ENCODE peak calls at places on chromosomes 5 and 9, in seven cellular contexts. One of them, this sample, is unnamed.

GRCh38 chr5:612498-613424 is 621 bp downstream of the CEP72 start:
- DNase-seq in AG04450: no peak
- DNase-seq in sigmoid colon: peak
- DNase-seq in IMR-90: no peak
- DNase-seq in cardiac muscle cell: peak
- DNase-seq in GM12878: no peak
- DNase-seq in tibial artery: peak
- DNase-seq in this sample: peak

GRCh38 chr5:56522972-56523371 is 289.8 kb upstream of the ANKRD55 start:
- DNase-seq in cardiac muscle cell: peak
- DNase-seq in tibial artery: peak
- DNase-seq in sigmoid colon: no peak
- DNase-seq in AG04450: no peak
- DNase-seq in GM12878: no peak
- DNase-seq in IMR-90: peak
- DNase-seq in this sample: no peak

GRCh38 chr5:178208540-178209227 is 4.4 kb downstream of the HNRNPAB start:
- DNase-seq in GM12878: no peak
- DNase-seq in cardiac muscle cell: no peak
- DNase-seq in AG04450: no peak
- DNase-seq in IMR-90: no peak
- DNase-seq in sigmoid colon: peak
- DNase-seq in tibial artery: no peak
- DNase-seq in this sample: peak

GRCh38 chr5:102771435-102771834 is 16.3 kb downstream of the PAM start:
- DNase-seq in tibial artery: no peak
- DNase-seq in sigmoid colon: no peak
- DNase-seq in GM12878: no peak
- DNase-seq in AG04450: no peak
- DNase-seq in IMR-90: no peak
- DNase-seq in cardiac muscle cell: peak
- DNase-seq in this sample: no peak

GRCh38 chr5:16082053-16082452 is 97.5 kb downstream of the MARCHF11 start:
- DNase-seq in IMR-90: no peak
- DNase-seq in sigmoid colon: no peak
- DNase-seq in GM12878: no peak
- DNase-seq in cardiac muscle cell: no peak
- DNase-seq in tibial artery: no peak
- DNase-seq in AG04450: no peak
- DNase-seq in this sample: no peak

GRCh38 chr5:79133121-79133656 is 21.6 kb downstream of the BHMT start:
- DNase-seq in AG04450: peak
- DNase-seq in sigmoid colon: no peak
- DNase-seq in GM12878: no peak
- DNase-seq in tibial artery: no peak
- DNase-seq in IMR-90: peak
- DNase-seq in cardiac muscle cell: peak
- DNase-seq in this sample: no peak

GRCh38 chr9:136278221-136278620 is 25.7 kb downstream of the CCDC187 start:
- DNase-seq in cardiac muscle cell: no peak
- DNase-seq in sigmoid colon: no peak
- DNase-seq in IMR-90: no peak
- DNase-seq in tibial artery: no peak
- DNase-seq in AG04450: no peak
- DNase-seq in GM12878: no peak
- DNase-seq in this sample: no peak

GRCh38 chr9:92393686-92394085 is 10.7 kb downstream of the OGN start:
- DNase-seq in GM12878: no peak
- DNase-seq in AG04450: no peak
- DNase-seq in IMR-90: no peak
- DNase-seq in sigmoid colon: no peak
- DNase-seq in cardiac muscle cell: peak
- DNase-seq in tibial artery: no peak
- DNase-seq in this sample: no peak

GRCh38 chr9:121285835-121286687 is 18.1 kb downstream of the GSN start:
- DNase-seq in sigmoid colon: peak
- DNase-seq in GM12878: no peak
- DNase-seq in tibial artery: peak
- DNase-seq in AG04450: no peak
- DNase-seq in IMR-90: peak
- DNase-seq in cardiac muscle cell: peak
- DNase-seq in this sample: peak

GRCh38 chr5:133460172-133460758 is 152.1 kb downstream of the FSTL4 start:
- DNase-seq in IMR-90: no peak
- DNase-seq in sigmoid colon: no peak
- DNase-seq in tibial artery: no peak
- DNase-seq in GM12878: no peak
- DNase-seq in AG04450: no peak
- DNase-seq in cardiac muscle cell: peak
- DNase-seq in this sample: peak

GRCh38 chr5:116388564-116389258 is 185.9 kb downstream of the SEMA6A start:
- DNase-seq in IMR-90: no peak
- DNase-seq in cardiac muscle cell: no peak
- DNase-seq in sigmoid colon: no peak
- DNase-seq in AG04450: no peak
- DNase-seq in GM12878: no peak
- DNase-seq in tibial artery: no peak
- DNase-seq in this sample: peak

GRCh38 chr5:115532517-115532916 is 12.1 kb downstream of the FEM1C start:
- DNase-seq in cardiac muscle cell: no peak
- DNase-seq in sigmoid colon: no peak
- DNase-seq in tibial artery: no peak
- DNase-seq in GM12878: no peak
- DNase-seq in IMR-90: peak
- DNase-seq in AG04450: no peak
- DNase-seq in this sample: no peak

GRCh38 chr9:96382839-96383164 is 709 bp downstream of the SLC35D2 start:
- DNase-seq in tibial artery: no peak
- DNase-seq in cardiac muscle cell: no peak
- DNase-seq in sigmoid colon: no peak
- DNase-seq in GM12878: no peak
- DNase-seq in AG04450: no peak
- DNase-seq in IMR-90: no peak
- DNase-seq in this sample: no peak

GRCh38 chr9:21804336-21804735 is 1.9 kb downstream of the MTAP start:
- DNase-seq in AG04450: no peak
- DNase-seq in GM12878: no peak
- DNase-seq in cardiac muscle cell: no peak
- DNase-seq in sigmoid colon: no peak
- DNase-seq in IMR-90: no peak
- DNase-seq in tibial artery: no peak
- DNase-seq in this sample: no peak

GRCh38 chr9:93193373-93193725 is 9.4 kb downstream of the WNK2 start:
- DNase-seq in GM12878: no peak
- DNase-seq in sigmoid colon: no peak
- DNase-seq in AG04450: no peak
- DNase-seq in cardiac muscle cell: no peak
- DNase-seq in IMR-90: no peak
- DNase-seq in tibial artery: no peak
- DNase-seq in this sample: no peak

GRCh38 chr9:14908221-14909206 is 1.7 kb downstream of the FREM1 start:
- DNase-seq in sigmoid colon: no peak
- DNase-seq in GM12878: peak
- DNase-seq in AG04450: no peak
- DNase-seq in cardiac muscle cell: no peak
- DNase-seq in tibial artery: no peak
- DNase-seq in IMR-90: no peak
- DNase-seq in this sample: no peak

GRCh38 chr9:122226142-122226757 is 2.5 kb downstream of the LHX6 start:
- DNase-seq in sigmoid colon: no peak
- DNase-seq in tibial artery: no peak
- DNase-seq in GM12878: no peak
- DNase-seq in AG04450: no peak
- DNase-seq in cardiac muscle cell: no peak
- DNase-seq in IMR-90: no peak
- DNase-seq in this sample: peak

GRCh38 chr9:76893395-76893932 is 12.4 kb downstream of the PRUNE2 start:
- DNase-seq in IMR-90: no peak
- DNase-seq in sigmoid colon: peak
- DNase-seq in cardiac muscle cell: no peak
- DNase-seq in GM12878: no peak
- DNase-seq in AG04450: no peak
- DNase-seq in tibial artery: peak
- DNase-seq in this sample: no peak

GRCh38 chr5:152990217-152990616 is 500.3 kb upstream of the GRIA1 start:
- DNase-seq in cardiac muscle cell: no peak
- DNase-seq in tibial artery: no peak
- DNase-seq in sigmoid colon: no peak
- DNase-seq in AG04450: no peak
- DNase-seq in IMR-90: no peak
- DNase-seq in GM12878: no peak
- DNase-seq in this sample: no peak

DNA sequence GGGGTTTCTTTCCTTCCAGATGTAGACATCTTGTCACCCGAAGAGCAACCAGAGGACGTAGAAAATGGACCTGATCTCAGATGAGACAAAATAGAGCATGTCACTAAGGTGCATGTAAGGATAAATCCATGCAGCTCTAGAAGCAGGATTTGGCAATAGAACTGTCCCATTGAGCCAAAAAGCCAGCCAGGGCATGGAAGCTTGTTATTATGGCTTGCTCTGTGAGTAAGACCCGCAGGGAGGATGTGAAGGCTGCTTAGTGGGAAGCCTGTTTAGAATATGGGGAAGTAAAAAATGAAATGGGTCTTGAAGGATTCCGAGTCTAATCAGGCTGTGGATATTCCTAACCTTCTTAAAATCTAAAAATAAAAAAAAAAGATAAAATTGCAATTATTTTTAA is 165.6 kb upstream of the MPDZ start:
- DNase-seq in IMR-90: no peak
- DNase-seq in cardiac muscle cell: peak
- DNase-seq in GM12878: no peak
- DNase-seq in tibial artery: no peak
- DNase-seq in sigmoid colon: no peak
- DNase-seq in AG04450: no peak
- DNase-seq in this sample: no peak
- H3K27ac ChIP-seq in IMR-90: no peak
- H3K27ac ChIP-seq in cardiac muscle cell: no peak
- H3K27ac ChIP-seq in GM12878: no peak
- H3K27ac ChIP-seq in tibial artery: peak
- H3K27ac ChIP-seq in sigmoid colon: no peak
- H3K27ac ChIP-seq in AG04450: no peak
- H3K27ac ChIP-seq in this sample: no peak

GRCh38 chr9:126682928-126683697 is 69.4 kb downstream of the LMX1B start:
- DNase-seq in GM12878: no peak
- DNase-seq in tibial artery: no peak
- DNase-seq in sigmoid colon: no peak
- DNase-seq in cardiac muscle cell: no peak
- DNase-seq in AG04450: no peak
- DNase-seq in IMR-90: no peak
- DNase-seq in this sample: peak
- H3K4me3 ChIP-seq in GM12878: no peak
- H3K4me3 ChIP-seq in tibial artery: peak
- H3K4me3 ChIP-seq in sigmoid colon: no peak
- H3K4me3 ChIP-seq in cardiac muscle cell: no peak
- H3K4me3 ChIP-seq in AG04450: no peak
- H3K4me3 ChIP-seq in IMR-90: no peak
- H3K4me3 ChIP-seq in this sample: no peak

GRCh38 chr5:159916841-159917761 is 819 bp downstream of the ADRA1B start:
- DNase-seq in tibial artery: no peak
- DNase-seq in GM12878: no peak
- DNase-seq in sigmoid colon: no peak
- DNase-seq in cardiac muscle cell: no peak
- DNase-seq in IMR-90: no peak
- DNase-seq in AG04450: no peak
- DNase-seq in this sample: no peak
- TF ChIP-seq CTCF in tibial artery: no peak
- TF ChIP-seq CTCF in GM12878: no peak
- TF ChIP-seq CTCF in sigmoid colon: no peak
- TF ChIP-seq CTCF in cardiac muscle cell: no peak
- TF ChIP-seq CTCF in IMR-90: peak
- TF ChIP-seq CTCF in AG04450: no peak
- TF ChIP-seq CTCF in this sample: no peak

DNA sequence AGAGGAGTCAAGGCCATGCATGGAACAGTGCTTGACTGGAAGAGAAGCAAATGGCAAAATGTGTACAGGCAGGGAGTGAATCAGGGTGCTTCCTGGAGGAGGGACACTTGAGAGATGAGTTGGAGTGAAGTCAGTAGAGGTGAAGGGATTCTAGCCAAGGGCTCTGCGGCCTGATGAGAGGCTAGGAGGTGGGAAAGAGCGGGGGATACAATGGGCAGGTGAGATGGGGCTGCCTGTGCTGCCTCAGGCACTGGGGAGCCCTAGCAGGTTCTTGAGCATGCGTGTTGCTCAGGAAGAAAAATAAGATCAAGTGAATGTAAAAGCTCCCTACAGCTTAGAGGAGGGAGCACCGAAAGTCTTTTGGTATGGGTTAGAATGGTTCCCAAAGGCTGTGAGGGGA is 22.3 kb downstream of the ERGIC1 start:
- DNase-seq in cardiac muscle cell: no peak
- DNase-seq in IMR-90: no peak
- DNase-seq in AG04450: no peak
- DNase-seq in GM12878: no peak
- DNase-seq in tibial artery: no peak
- DNase-seq in sigmoid colon: no peak
- DNase-seq in this sample: no peak
- H3K27ac ChIP-seq in cardiac muscle cell: no peak
- H3K27ac ChIP-seq in IMR-90: peak
- H3K27ac ChIP-seq in AG04450: no peak
- H3K27ac ChIP-seq in GM12878: no peak
- H3K27ac ChIP-seq in tibial artery: peak
- H3K27ac ChIP-seq in sigmoid colon: peak
- H3K27ac ChIP-seq in this sample: no peak

GRCh38 chr9:98043921-98044320 is 12.6 kb upstream of the NANS start:
- DNase-seq in sigmoid colon: no peak
- DNase-seq in AG04450: no peak
- DNase-seq in IMR-90: no peak
- DNase-seq in cardiac muscle cell: no peak
- DNase-seq in GM12878: no peak
- DNase-seq in tibial artery: no peak
- DNase-seq in this sample: no peak

GRCh38 chr9:98039474-98040072 is 17.0 kb upstream of the NANS start:
- DNase-seq in GM12878: no peak
- DNase-seq in sigmoid colon: no peak
- DNase-seq in IMR-90: peak
- DNase-seq in tibial artery: no peak
- DNase-seq in AG04450: no peak
- DNase-seq in cardiac muscle cell: no peak
- DNase-seq in this sample: peak

GRCh38 chr9:98037362-98037761 is 19.2 kb upstream of the NANS start:
- DNase-seq in IMR-90: peak
- DNase-seq in AG04450: no peak
- DNase-seq in tibial artery: no peak
- DNase-seq in sigmoid colon: no peak
- DNase-seq in GM12878: no peak
- DNase-seq in cardiac muscle cell: peak
- DNase-seq in this sample: no peak

GRCh38 chr9:98038958-98039357 is 17.6 kb upstream of the NANS start:
- DNase-seq in AG04450: no peak
- DNase-seq in sigmoid colon: no peak
- DNase-seq in GM12878: no peak
- DNase-seq in IMR-90: no peak
- DNase-seq in tibial artery: no peak
- DNase-seq in cardiac muscle cell: no peak
- DNase-seq in this sample: peak

DNA sequence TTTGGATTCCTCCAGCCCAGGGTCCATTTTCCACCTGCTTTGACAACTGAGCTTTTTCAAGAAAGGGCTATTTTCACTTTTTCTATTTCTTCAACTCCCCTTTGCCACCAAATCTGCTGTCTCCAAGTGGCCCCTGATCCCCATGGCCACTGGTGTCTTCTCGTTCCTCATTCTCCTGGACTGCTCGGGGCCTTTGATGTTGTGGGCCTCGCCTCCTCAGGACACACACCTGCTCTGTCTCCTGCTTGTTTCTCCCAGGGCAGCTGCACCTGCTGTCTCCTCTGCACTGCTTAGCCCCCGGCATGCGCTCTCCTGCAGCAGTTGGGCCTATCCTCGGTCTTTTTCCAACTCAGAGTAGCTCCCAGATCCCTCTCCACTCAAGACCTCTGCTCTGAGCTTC is 16.3 kb upstream of the NANS start:
- DNase-seq in tibial artery: no peak
- DNase-seq in sigmoid colon: no peak
- DNase-seq in cardiac muscle cell: no peak
- DNase-seq in AG04450: no peak
- DNase-seq in IMR-90: no peak
- DNase-seq in GM12878: no peak
- DNase-seq in this sample: peak
- H3K4me3 ChIP-seq in tibial artery: no peak
- H3K4me3 ChIP-seq in sigmoid colon: no peak
- H3K4me3 ChIP-seq in cardiac muscle cell: no peak
- H3K4me3 ChIP-seq in AG04450: no peak
- H3K4me3 ChIP-seq in IMR-90: no peak
- H3K4me3 ChIP-seq in GM12878: peak
- H3K4me3 ChIP-seq in this sample: no peak

This sample was measured in endodermal cell.